ENCODE peak calls at places on chromosomes 7 and 10, in five cellular contexts. F is fibroblast of mammary gland, W is gastrocnemius medialis, T is foreskin fibroblast, I is B cell. O is an unnamed sample.

GRCh38 chr10:62761115-62761514 is 43.4 kb upstream of the ADO start:
- DNase-seq in W (no peak), F (peak), T (no peak), I (no peak), O (no peak)

GRCh38 chr7:43577485-43577951 is 5.4 kb upstream of the STK17A start:
- DNase-seq in T (no peak), W (no peak), F (peak), I (no peak), O (no peak)

GRCh38 chr7:65746398-65746669 is 126.5 kb upstream of the VKORC1L1 start:
- DNase-seq in T (peak), F (peak), W (no peak), I (no peak), O (no peak)

GRCh38 chr7:73892003-73892975 is 31.3 kb downstream of the TMEM270 start:
- DNase-seq in W (peak), T (no peak), F (peak), I (no peak), O (no peak)

GRCh38 chr10:21634599-21635365 is 100.8 kb downstream of the MLLT10 start:
- DNase-seq in F (peak), I (no peak), T (no peak), W (no peak), O (no peak)

GRCh38 chr7:127667017-127667670 is 15.2 kb downstream of the SND1 start:
- DNase-seq in I (no peak), F (peak), W (no peak), T (peak), O (no peak)

GRCh38 chr7:138417840-138418239 is 42.2 kb upstream of the TRIM24 start:
- DNase-seq in I (no peak), W (no peak), T (no peak), F (no peak), O (no peak)

GRCh38 chr7:131895541-131896173 is 339.2 kb upstream of the PODXL start:
- DNase-seq in W (no peak), T (peak), F (peak), I (no peak), O (no peak)

GRCh38 chr7:92875719-92876118 is 39.3 kb upstream of the CDK6 start:
- DNase-seq in I (no peak), W (no peak), T (no peak), F (no peak), O (no peak)

GRCh38 chr10:78432582-78432981 is 398.9 kb downstream of the RPS24 start:
- DNase-seq in W (peak), I (no peak), F (no peak), T (no peak), O (no peak)

GRCh38 chr10:44801383-44802327 is 109.5 kb upstream of the TMEM72 start:
- DNase-seq in I (no peak), W (peak), T (peak), F (peak), O (no peak)

GRCh38 chr7:82443044-82443800 is at the start of gene CACNA2D1:
- DNase-seq in I (peak), W (peak), F (peak), T (peak), O (no peak)

GRCh38 chr7:10300557-10300956 is 673.1 kb upstream of the PHF14 start:
- DNase-seq in W (no peak), I (no peak), F (no peak), T (no peak), O (no peak)

GRCh38 chr7:2520131-2520807 is 695 bp downstream of the LFNG start:
- DNase-seq in F (no peak), I (peak), W (no peak), T (no peak), O (no peak)

GRCh38 chr7:1361016-1361755 is 98.1 kb downstream of the MICALL2 start:
- DNase-seq in F (no peak), I (no peak), W (no peak), T (no peak), O (no peak)

GRCh38 chr7:1098243-1099153 is 10.6 kb downstream of the GPER1 start:
- DNase-seq in F (no peak), I (no peak), W (no peak), T (no peak), O (no peak)

GRCh38 chr10:73758704-73759511 is 14.7 kb downstream of the SEC24C start:
- DNase-seq in W (no peak), I (no peak), T (no peak), F (no peak), O (no peak)

GRCh38 chr7:49791089-49791741 is 17.8 kb downstream of the VWC2 start:
- DNase-seq in W (no peak), F (no peak), I (no peak), T (no peak), O (no peak)

GRCh38 chr10:29141761-29142160 is 147.1 kb upstream of the LYZL1 start:
- DNase-seq in I (no peak), F (no peak), T (peak), W (no peak), O (no peak)

GRCh38 chr7:99115379-99115778 is 28.5 kb downstream of the SMURF1 start:
- DNase-seq in W (no peak), I (no peak), F (no peak), T (no peak), O (no peak)

GRCh38 chr10:49559476-49559875 is 20.6 kb upstream of the ERCC6 start:
- DNase-seq in T (no peak), I (no peak), W (no peak), F (no peak), O (no peak)

GRCh38 chr7:1514407-1514806 is 10.2 kb upstream of the INTS1 start:
- DNase-seq in F (no peak), T (no peak), I (no peak), W (no peak), O (no peak)

GRCh38 chr10:128411624-128412023 is 285.4 kb upstream of the MKI67 start:
- DNase-seq in W (no peak), F (no peak), T (no peak), I (no peak), O (no peak)

GRCh38 chr7:45155941-45156340 is 1.6 kb upstream of the RAMP3 start:
- DNase-seq in F (no peak), T (no peak), W (no peak), I (no peak), O (no peak)

GRCh38 chr7:101232141-101232821 is 5.3 kb downstream of the CLDN15 start:
- DNase-seq in W (no peak), T (no peak), I (peak), F (no peak), O (no peak)

GRCh38 chr7:18040196-18040595 is 12.6 kb upstream of the PRPS1L1 start:
- DNase-seq in W (no peak), I (no peak), T (peak), F (peak), O (no peak)

GRCh38 chr7:159126496-159127345 is 17.9 kb downstream of the VIPR2 start:
- DNase-seq in F (no peak), W (no peak), I (no peak), T (no peak), O (no peak)

GRCh38 chr7:75966209-75966961 is 28.0 kb downstream of the TMEM120A start:
- DNase-seq in W (peak), T (peak), F (peak), I (no peak), O (no peak)

GRCh38 chr7:116443101-116443523 is 56.4 kb upstream of the CAV2 start:
- DNase-seq in W (no peak), I (no peak), F (peak), T (peak), O (no peak)

GRCh38 chr7:6565655-6566054 is 11.6 kb upstream of the ZDHHC4 start:
- DNase-seq in W (no peak), I (no peak), T (no peak), F (no peak), O (no peak)

GRCh38 chr7:2166625-2167280 is 66.0 kb downstream of the MAD1L1 start:
- DNase-seq in W (no peak), T (no peak), I (peak), F (no peak), O (no peak)

GRCh38 chr10:31765546-31765945 is 163.1 kb downstream of the ARHGAP12 start:
- DNase-seq in W (no peak), F (no peak), I (no peak), T (peak), O (no peak)

GRCh38 chr7:135845415-135846075 is 96.9 kb upstream of the FAM180A start:
- DNase-seq in I (no peak), T (no peak), W (no peak), F (no peak), O (no peak)

DNA sequence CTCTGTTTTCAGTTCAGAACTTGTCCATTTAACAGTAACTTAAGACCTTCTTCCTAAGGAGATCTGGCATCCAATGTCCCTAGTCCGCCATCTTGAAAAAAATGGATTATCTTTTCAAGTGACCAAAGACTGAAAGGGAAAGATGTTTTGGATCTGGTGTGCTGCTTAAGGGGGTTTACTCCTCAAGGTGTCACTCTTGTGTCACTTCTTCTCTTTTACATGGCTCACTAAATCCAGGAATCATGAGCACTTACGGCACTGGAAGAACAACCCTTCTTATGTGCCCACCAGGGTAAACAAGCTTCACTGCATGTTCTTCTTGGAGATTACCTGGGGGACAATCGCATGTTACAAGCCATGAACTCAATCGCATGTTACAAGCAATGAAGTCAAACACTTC is 43.7 kb downstream of the ANXA8 start:
- DNase-seq in F (no peak), W (no peak), I (no peak), T (no peak), O (no peak)
- TF ChIP-seq CTCF in F (no peak), W (no peak), I (no peak), T (no peak), O (no peak)

DNA sequence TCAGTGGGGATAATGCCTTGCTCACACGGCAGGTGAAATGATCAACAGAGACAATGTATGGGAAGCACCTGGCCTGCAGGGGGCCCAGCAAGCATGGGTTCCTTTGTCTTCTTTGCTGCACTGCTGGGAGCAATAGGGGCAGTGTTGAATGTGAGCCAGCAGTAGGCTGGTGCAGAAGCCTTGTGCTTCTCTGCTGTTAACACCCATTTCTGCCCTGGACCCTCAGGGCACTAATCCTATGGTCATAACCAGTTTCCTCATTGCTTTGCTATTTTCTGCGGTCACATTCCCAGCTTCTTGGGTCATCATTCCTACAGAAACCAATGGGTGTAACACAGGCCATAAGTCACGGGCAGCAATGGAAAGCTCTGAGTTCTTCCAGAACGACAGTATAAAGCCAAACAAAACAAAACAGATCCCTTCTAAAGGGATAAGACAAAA is 10.9 kb upstream of the LGI1 start:
- DNase-seq in I (no peak), F (peak), W (no peak), T (peak), O (no peak)
- TF ChIP-seq CTCF in I (no peak), F (peak), W (no peak), T (no peak), O (peak)

DNA sequence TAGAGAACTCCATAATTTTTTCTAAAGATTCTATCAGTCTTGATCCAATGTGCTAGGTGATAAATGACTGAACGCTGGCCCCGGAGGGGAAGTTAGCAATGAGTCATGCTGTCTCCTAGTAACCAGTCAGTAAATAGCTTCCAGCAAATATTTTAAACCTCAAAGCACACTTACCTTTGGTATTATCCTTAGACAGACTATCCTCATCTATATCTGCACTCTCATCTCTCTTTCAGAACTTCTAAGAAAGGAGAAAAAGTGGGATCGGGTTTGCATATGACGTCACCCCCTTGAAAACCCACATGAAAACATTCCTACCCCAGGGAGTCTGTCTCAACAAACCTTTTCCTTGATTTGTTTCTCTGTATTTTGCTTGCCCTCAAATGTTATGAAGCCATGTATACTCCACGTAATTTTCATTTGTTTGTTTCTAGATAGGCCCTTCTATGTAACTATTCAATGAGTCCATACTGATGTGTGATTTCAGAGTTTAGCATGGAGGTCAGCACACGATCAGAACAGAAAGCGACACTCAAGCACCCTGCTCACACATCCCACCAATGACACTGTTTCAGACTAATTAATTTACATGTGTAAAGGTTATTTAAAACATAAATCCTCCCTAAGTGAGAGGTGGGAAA is 174.9 kb upstream of the NRP1 start:
- DNase-seq in F (peak), T (peak), W (peak), I (no peak), O (no peak)
- TF ChIP-seq CTCF in F (no peak), T (no peak), W (no peak), I (no peak), O (no peak)

GRCh38 chr7:28298870-28299484 is 113.3 kb upstream of the CREB5 start:
- DNase-seq in W (no peak), I (no peak), F (peak), T (peak), O (no peak)
- TF ChIP-seq CTCF in W (peak), I (no peak), F (peak), T (peak), O (peak)

GRCh38 chr10:120600871-120601644 is 144.0 kb downstream of the PLPP4 start:
- DNase-seq in F (no peak), I (no peak), T (no peak), W (no peak), O (no peak)

GRCh38 chr10:120599202-120599724 is 142.2 kb downstream of the PLPP4 start:
- DNase-seq in I (no peak), T (no peak), F (no peak), W (no peak), O (no peak)

GRCh38 chr10:120597902-120598301 is 140.9 kb downstream of the PLPP4 start:
- DNase-seq in F (no peak), T (no peak), W (no peak), I (no peak), O (no peak)

GRCh38 chr10:120601999-120602398 is 145.0 kb downstream of the PLPP4 start:
- DNase-seq in I (no peak), W (no peak), T (no peak), F (no peak), O (no peak)

GRCh38 chr10:120598377-120598776 is 141.3 kb downstream of the PLPP4 start:
- DNase-seq in I (no peak), W (no peak), T (no peak), F (no peak), O (no peak)
- TF ChIP-seq CTCF in I (no peak), W (no peak), T (no peak), F (no peak), O (no peak)

DNA sequence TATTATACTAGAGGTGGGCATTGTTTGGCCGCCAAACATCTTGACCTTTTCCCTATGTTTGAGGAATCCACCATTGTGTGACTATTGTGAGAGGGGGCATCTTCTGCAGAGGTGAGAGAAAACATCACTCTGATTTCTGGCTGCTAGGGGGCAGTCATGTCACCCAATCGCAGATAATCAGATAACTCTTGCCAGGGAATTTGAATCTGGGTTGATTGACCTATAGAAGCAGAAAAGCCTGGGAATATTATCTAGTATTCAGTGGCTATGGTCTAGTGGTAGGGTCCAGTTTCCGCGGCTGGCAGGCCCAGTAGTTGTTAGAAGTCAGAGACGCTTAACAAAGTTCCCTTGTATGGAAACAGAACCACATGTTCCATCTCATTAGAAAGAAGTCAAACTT is 808.5 kb downstream of the PHTF2 start:
- DNase-seq in W (no peak), T (no peak), I (no peak), F (peak), O (no peak)
- TF ChIP-seq CTCF in W (no peak), T (peak), I (no peak), F (peak), O (no peak)

GRCh38 chr10:72260215-72260587 is 13.5 kb upstream of the DDIT4 start:
- DNase-seq in T (no peak), I (no peak), W (no peak), F (no peak), O (no peak)

GRCh38 chr10:72259491-72260214 is 14.1 kb upstream of the DDIT4 start:
- DNase-seq in T (peak), W (no peak), I (no peak), F (peak), O (no peak)

GRCh38 chr10:72257051-72257892 is 16.5 kb upstream of the DDIT4 start:
- DNase-seq in W (no peak), T (no peak), I (peak), F (peak), O (no peak)

GRCh38 chr10:72260588-72261322 is 13.0 kb upstream of the DDIT4 start:
- DNase-seq in I (peak), F (peak), T (peak), W (peak), O (peak)

DNA sequence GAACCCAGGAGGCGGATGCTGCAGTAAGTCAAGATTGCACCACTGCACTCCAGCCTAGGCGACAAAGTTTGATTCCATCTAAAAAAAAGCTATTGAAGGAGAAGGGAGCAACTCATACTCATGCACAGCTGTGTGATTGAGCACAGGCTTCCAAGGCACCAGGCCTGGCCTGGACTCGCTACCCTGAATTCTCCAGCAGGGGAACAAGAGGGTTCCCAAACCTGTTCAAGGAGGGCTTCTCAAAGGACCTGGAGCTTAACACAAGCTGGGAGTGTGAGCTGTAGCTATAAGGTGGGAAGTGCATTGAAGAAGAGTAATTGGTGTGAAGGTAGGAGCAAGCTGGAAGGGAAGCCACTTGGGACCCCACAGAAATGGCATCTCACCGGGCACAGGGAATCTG is 15.1 kb upstream of the DDIT4 start:
- DNase-seq in F (no peak), T (no peak), I (no peak), W (no peak), O (no peak)
- TF ChIP-seq CTCF in F (no peak), T (no peak), I (no peak), W (no peak), O (no peak)

GRCh38 chr7:96959135-96959534 is 46.2 kb upstream of the DLX6 start:
- DNase-seq in W (no peak), T (no peak), F (no peak), I (no peak), O (no peak)
- TF ChIP-seq CTCF in W (no peak), T (no peak), F (no peak), I (no peak), O (no peak)

GRCh38 chr7:129611246-129612111 is at the start of gene NRF1:
- DNase-seq in T (peak), W (peak), F (peak), I (peak), O (peak)
- TF ChIP-seq CTCF in T (no peak), W (no peak), F (no peak), I (no peak), O (no peak)

O was measured in CD4-positive, alpha-beta T cell.